ENCODE peak calls at places on chromosomes 7 and 10, in five cellular contexts. W is A549, N is transverse colon, S is GM12878, C is Peyer's patch. U is an unnamed sample.

GRCh38 chr10:33087142-33087541 is 129.1 kb upstream of the ITGB1 start:
- DNase-seq in N (no peak), S (no peak), W (no peak), C (no peak), U (no peak)

GRCh38 chr7:20199015-20199737 is 18.0 kb downstream of the MACC1 start:
- DNase-seq in S (peak), C (peak), N (peak), W (no peak), U (no peak)

GRCh38 chr7:88269606-88270005 is 37.1 kb downstream of the STEAP4 start:
- DNase-seq in C (no peak), N (no peak), S (no peak), W (no peak), U (no peak)

GRCh38 chr10:70573599-70574506 is 28.7 kb downstream of the PRF1 start:
- DNase-seq in S (no peak), N (no peak), C (no peak), W (no peak), U (no peak)

GRCh38 chr10:118840071-118840775 is 85.5 kb upstream of the CACUL1 start:
- DNase-seq in W (no peak), N (peak), C (no peak), S (no peak), U (no peak)

GRCh38 chr7:95180-95862 is 97.0 kb upstream of the FAM20C start:
- DNase-seq in C (no peak), N (no peak), S (no peak), W (no peak), U (no peak)

GRCh38 chr7:149495785-149496641 is 1.6 kb downstream of the ZNF746 start:
- DNase-seq in C (no peak), S (no peak), W (no peak), N (peak), U (no peak)

GRCh38 chr7:102823715-102824114 is 74.9 kb downstream of the FAM185A start:
- DNase-seq in C (no peak), S (no peak), N (no peak), W (no peak), U (no peak)

GRCh38 chr10:88194041-88194887 is 330.8 kb downstream of the PTEN start:
- DNase-seq in C (no peak), W (no peak), N (no peak), S (no peak), U (peak)

GRCh38 chr10:43041422-43042342 is 35.2 kb upstream of the RET start:
- DNase-seq in W (no peak), C (peak), N (no peak), S (no peak), U (no peak)

GRCh38 chr7:22394739-22395138 is 37.8 kb upstream of the RAPGEF5 start:
- DNase-seq in C (no peak), W (no peak), N (no peak), S (no peak), U (no peak)

GRCh38 chr10:126049741-126050140 is 153.4 kb downstream of the FANK1 start:
- DNase-seq in C (no peak), N (no peak), S (no peak), W (no peak), U (no peak)

GRCh38 chr7:128361463-128362441 is at the start of gene PRRT4:
- DNase-seq in S (no peak), N (peak), C (no peak), W (peak), U (peak)

GRCh38 chr10:74078037-74078436 is 72.6 kb downstream of the AP3M1 start:
- DNase-seq in W (no peak), C (no peak), N (no peak), S (peak), U (peak)

GRCh38 chr7:44881610-44882009 is 3.7 kb downstream of the PURB start:
- DNase-seq in N (no peak), C (no peak), W (no peak), S (no peak), U (no peak)

GRCh38 chr10:43120948-43121290 is 17.3 kb upstream of the CSGALNACT2 start:
- DNase-seq in S (peak), N (peak), C (no peak), W (no peak), U (peak)

GRCh38 chr7:100878013-100878412 is 3.1 kb downstream of the SRRT start:
- DNase-seq in W (no peak), S (no peak), C (no peak), N (no peak), U (no peak)

GRCh38 chr7:126778101-126778500 is 474.6 kb downstream of the GRM8 start:
- DNase-seq in S (no peak), W (no peak), N (no peak), C (no peak), U (no peak)

GRCh38 chr10:69318087-69318996 is 40.0 kb downstream of the HK1 start:
- DNase-seq in W (peak), N (peak), S (peak), C (peak), U (peak)

GRCh38 chr10:121368347-121369025 is 229.8 kb downstream of the FGFR2 start:
- DNase-seq in S (no peak), N (no peak), C (no peak), W (no peak), U (no peak)

GRCh38 chr10:130300608-130301025 is 164.4 kb downstream of the GLRX3 start:
- DNase-seq in S (no peak), W (no peak), C (peak), N (no peak), U (peak)

GRCh38 chr7:51075681-51076580 is 240.7 kb downstream of the COBL start:
- DNase-seq in N (no peak), S (no peak), W (no peak), C (no peak), U (no peak)

GRCh38 chr7:50278120-50278519 is 26.4 kb upstream of the IKZF1 start:
- DNase-seq in C (no peak), W (no peak), N (no peak), S (no peak), U (no peak)

GRCh38 chr7:490461-491291 is 29.0 kb downstream of the PDGFA start:
- DNase-seq in N (no peak), S (peak), W (no peak), C (peak), U (no peak)

GRCh38 chr10:13535346-13535745 is 6.5 kb upstream of the BEND7 start:
- DNase-seq in W (no peak), N (no peak), C (no peak), S (no peak), U (no peak)

GRCh38 chr10:13542533-13542932 is 13.7 kb upstream of the BEND7 start:
- DNase-seq in S (no peak), C (no peak), W (no peak), N (no peak), U (no peak)

GRCh38 chr10:13536674-13537366 is 8.0 kb upstream of the BEND7 start:
- DNase-seq in W (peak), N (peak), S (peak), C (peak), U (no peak)
- H3K4me3 ChIP-seq in W (no peak), N (no peak), S (no peak), C (no peak), U (no peak)

GRCh38 chr10:11685787-11686218 is 56.4 kb upstream of the ECHDC3 start:
- DNase-seq in W (no peak), C (peak), S (peak), N (peak), U (no peak)

GRCh38 chr10:11683529-11684320 is 58.5 kb upstream of the ECHDC3 start:
- DNase-seq in N (peak), C (no peak), S (no peak), W (no peak), U (no peak)

GRCh38 chr10:11682896-11683295 is 59.3 kb upstream of the ECHDC3 start:
- DNase-seq in N (no peak), C (no peak), W (no peak), S (no peak), U (no peak)

GRCh38 chr10:11687357-11687771 is 54.8 kb upstream of the ECHDC3 start:
- DNase-seq in C (no peak), N (no peak), S (no peak), W (no peak), U (no peak)

GRCh38 chr10:11684717-11685645 is 57.2 kb upstream of the ECHDC3 start:
- DNase-seq in S (peak), W (peak), N (peak), C (peak), U (peak)
- H3K4me3 ChIP-seq in S (peak), W (peak), N (no peak), C (peak), U (peak)

GRCh38 chr10:17782921-17783665 is 26.1 kb upstream of the MRC1 start:
- DNase-seq in C (no peak), S (no peak), W (no peak), N (no peak), U (no peak)
- H3K4me3 ChIP-seq in C (no peak), S (no peak), W (no peak), N (no peak), U (no peak)

DNA sequence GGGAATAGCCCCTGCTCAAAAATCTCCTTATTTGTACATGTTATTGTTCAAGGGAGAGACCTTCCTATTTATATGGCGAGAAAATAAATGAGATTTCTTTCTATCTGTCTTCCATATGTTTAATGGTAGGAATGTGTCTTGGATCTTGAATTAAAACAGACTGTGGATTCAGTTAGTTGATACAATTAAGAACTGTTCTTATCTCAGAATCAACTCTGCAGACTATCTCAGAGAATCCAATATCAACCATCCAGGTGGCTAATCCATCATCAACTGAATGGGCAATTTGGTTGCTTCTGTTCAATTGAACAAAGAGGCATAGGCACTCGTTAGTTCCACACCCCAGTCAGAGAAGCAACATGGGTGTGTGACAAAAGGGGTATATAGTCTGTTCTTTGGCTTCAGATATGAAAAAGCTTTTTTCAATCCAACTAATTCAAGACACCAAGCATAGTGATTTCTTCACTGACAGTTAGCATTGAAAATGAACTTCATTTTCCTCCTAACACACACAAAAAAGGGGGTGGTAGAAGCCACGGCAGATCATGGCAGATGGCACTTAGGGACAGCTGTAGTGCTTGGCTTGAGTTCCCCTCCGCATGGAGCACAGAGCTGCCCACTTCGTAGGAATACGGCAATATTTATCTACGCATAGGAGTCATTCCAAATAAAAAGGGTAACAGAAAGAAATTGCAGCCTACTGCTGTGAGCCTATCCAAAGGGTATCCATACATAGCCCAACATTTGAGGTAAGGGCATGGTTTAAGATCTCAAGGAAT is 135.9 kb downstream of the KIAA1217 start:
- DNase-seq in S (no peak), N (no peak), W (no peak), C (no peak), U (no peak)
- H3K4me3 ChIP-seq in S (no peak), N (no peak), W (no peak), C (no peak), U (no peak)

GRCh38 chr10:103280505-103280904 is 3.6 kb downstream of the INA start:
- DNase-seq in N (no peak), C (no peak), S (no peak), W (no peak), U (no peak)

GRCh38 chr10:103282961-103283360 is 6.0 kb downstream of the INA start:
- DNase-seq in W (no peak), S (no peak), C (no peak), N (no peak), U (no peak)

GRCh38 chr10:103284170-103284569 is 7.2 kb downstream of the INA start:
- DNase-seq in C (no peak), W (no peak), N (no peak), S (no peak), U (no peak)

GRCh38 chr10:103278862-103279298 is 1.9 kb downstream of the INA start:
- DNase-seq in S (no peak), C (no peak), W (no peak), N (peak), U (no peak)

GRCh38 chr10:103281753-103282152 is 4.8 kb downstream of the INA start:
- DNase-seq in S (no peak), W (no peak), C (no peak), N (no peak), U (no peak)
- H3K4me3 ChIP-seq in S (no peak), W (no peak), C (no peak), N (no peak), U (no peak)

GRCh38 chr10:112361951-112362770 is 11.8 kb upstream of the ACSL5 start:
- DNase-seq in N (peak), C (peak), S (no peak), W (no peak), U (no peak)
- H3K4me3 ChIP-seq in N (no peak), C (no peak), S (no peak), W (no peak), U (no peak)

DNA sequence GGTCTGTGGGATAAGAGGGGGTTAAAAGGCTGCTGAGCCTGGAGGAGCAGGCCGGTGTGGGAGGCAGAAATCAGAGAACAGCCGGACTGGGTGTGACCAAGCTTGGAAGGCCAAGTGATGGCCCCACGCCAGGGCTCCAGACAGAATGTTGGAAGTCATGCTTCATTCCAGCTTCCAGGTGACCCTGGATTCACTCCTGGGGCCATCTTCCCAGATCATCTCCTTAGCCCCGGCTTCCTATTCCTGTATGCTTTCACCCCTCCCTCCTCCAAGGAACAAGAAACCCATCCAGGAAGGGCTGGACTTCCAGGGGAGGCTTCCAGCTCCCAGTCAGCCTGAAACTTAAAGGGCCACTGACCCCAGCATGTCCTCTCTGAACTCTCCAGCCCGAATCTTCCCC is 1.0 kb downstream of the INMT start:
- DNase-seq in C (no peak), S (no peak), N (peak), W (no peak), U (no peak)
- H3K4me3 ChIP-seq in C (no peak), S (no peak), N (no peak), W (no peak), U (no peak)